ENCODE peak calls at places on chromosomes 16 and 17, in seven cellular contexts. K is IMR-90, L is HCT116, Z is H1, P is PC-9, R is MM.1S, X is fibroblast of lung. D is an unnamed sample. For H3K27me3, the result is how much of the 10 kb centered on the place peaks cover.

GRCh38 chr16:86680661-86681439 is 102.5 kb downstream of the FOXL1 start:
- DNase-seq in K (no peak), L (no peak), Z (no peak), P (no peak), R (no peak), X (no peak), D (no peak)

GRCh38 chr16:7086842-7087616 is 245.6 kb upstream of the RBFOX1 start:
- DNase-seq in K (no peak), L (no peak), Z (peak), P (no peak), R (no peak), X (no peak), D (no peak)

GRCh38 chr17:50564916-50565315 is 4.4 kb downstream of the CACNA1G start:
- DNase-seq in K (peak), L (no peak), Z (no peak), P (no peak), R (no peak), X (peak), D (no peak)

GRCh38 chr17:60415146-60415545 is 7.1 kb upstream of the CHCT1 start:
- DNase-seq in K (no peak), L (no peak), Z (no peak), P (no peak), R (no peak), X (no peak), D (no peak)

GRCh38 chr17:28347261-28347891 is 10.0 kb downstream of the POLDIP2 start:
- DNase-seq in K (peak), L (no peak), Z (no peak), P (peak), R (no peak), X (peak), D (peak)

GRCh38 chr16:66521951-66522771 is 27.8 kb downstream of the TK2 start:
- DNase-seq in K (peak), L (peak), Z (no peak), P (peak), R (peak), X (peak), D (peak)

GRCh38 chr16:52621651-52622050 is 74.7 kb upstream of the TOX3 start:
- DNase-seq in K (no peak), L (no peak), Z (no peak), P (no peak), R (no peak), X (no peak), D (no peak)

GRCh38 chr17:3514873-3515272 is 39.1 kb downstream of the ASPA start:
- DNase-seq in K (no peak), L (no peak), Z (no peak), P (no peak), R (no peak), X (no peak), D (no peak)

GRCh38 chr16:81265658-81266451 is 27.4 kb downstream of the BCO1 start:
- DNase-seq in K (peak), L (no peak), Z (no peak), P (no peak), R (no peak), X (peak), D (no peak)

GRCh38 chr17:39365252-39365651 is 36.2 kb downstream of the FBXL20 start:
- DNase-seq in K (peak), L (no peak), Z (no peak), P (no peak), R (no peak), X (peak), D (no peak)

GRCh38 chr17:54840885-54841614 is 59.6 kb upstream of the TOM1L1 start:
- DNase-seq in K (no peak), L (no peak), Z (no peak), P (no peak), R (no peak), X (no peak), D (no peak)

GRCh38 chr17:79618383-79619067 is 7.7 kb upstream of the RBFOX3 start:
- DNase-seq in K (no peak), L (no peak), Z (peak), P (no peak), R (no peak), X (no peak), D (no peak)

GRCh38 chr17:17737938-17738894 is 57.0 kb downstream of the RAI1 start:
- DNase-seq in K (no peak), L (no peak), Z (peak), P (peak), R (no peak), X (peak), D (no peak)

GRCh38 chr16:53881371-53881770 is 177.4 kb downstream of the FTO start:
- DNase-seq in K (peak), L (peak), Z (no peak), P (peak), R (no peak), X (peak), D (peak)

GRCh38 chr16:79599256-79599836 is 1.2 kb downstream of the MAF start:
- DNase-seq in K (no peak), L (no peak), Z (peak), P (no peak), R (no peak), X (peak), D (no peak)

DNA sequence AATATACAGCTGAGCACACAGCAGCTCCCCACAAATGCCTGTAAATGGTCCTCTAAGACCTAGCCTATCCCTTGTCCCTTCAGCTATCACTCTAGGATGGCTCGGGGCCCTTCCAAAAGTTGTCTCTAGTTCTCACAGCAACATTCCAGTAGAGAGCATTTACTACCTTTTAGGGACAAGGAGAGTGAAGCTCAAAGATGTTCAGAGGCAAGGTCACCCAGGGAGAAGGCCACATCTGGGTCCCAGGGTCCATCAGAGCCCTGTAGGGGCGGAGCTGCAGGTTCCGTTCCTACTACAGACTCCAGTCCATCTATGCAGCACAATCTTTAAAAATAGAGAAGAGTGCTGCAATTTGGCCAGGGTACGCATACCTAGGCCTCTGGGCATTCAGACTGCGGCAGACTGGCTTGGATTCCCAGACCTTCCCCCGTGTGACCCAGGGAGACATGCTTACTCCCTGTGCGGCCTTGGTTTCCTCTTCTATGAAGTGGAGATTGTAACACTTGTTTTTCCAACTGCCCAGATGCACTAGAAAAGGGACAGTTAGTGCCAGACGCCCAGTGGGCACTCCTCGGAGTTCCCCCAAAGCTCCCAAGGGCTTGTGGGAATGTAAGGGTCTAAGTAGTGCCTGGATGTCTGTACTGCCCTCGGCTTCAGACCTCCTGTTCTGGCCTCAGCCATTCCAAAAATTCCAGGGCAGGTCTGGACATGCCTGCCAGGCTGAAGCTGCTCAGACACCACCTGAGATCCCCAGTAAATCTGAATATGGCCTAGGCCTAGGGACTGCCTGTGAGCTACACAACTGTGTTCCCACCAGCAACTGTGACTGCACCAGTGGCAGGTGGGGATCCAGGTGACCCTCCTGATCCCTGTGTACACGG is 2.5 kb downstream of the SLC12A4 start:
- DNase-seq in K (no peak), L (no peak), Z (no peak), P (no peak), R (no peak), X (no peak), D (peak)
- H3K4me3 ChIP-seq in K (peak), L (peak), Z (no peak), P (no peak), R (no peak), X (peak), D (peak)

DNA sequence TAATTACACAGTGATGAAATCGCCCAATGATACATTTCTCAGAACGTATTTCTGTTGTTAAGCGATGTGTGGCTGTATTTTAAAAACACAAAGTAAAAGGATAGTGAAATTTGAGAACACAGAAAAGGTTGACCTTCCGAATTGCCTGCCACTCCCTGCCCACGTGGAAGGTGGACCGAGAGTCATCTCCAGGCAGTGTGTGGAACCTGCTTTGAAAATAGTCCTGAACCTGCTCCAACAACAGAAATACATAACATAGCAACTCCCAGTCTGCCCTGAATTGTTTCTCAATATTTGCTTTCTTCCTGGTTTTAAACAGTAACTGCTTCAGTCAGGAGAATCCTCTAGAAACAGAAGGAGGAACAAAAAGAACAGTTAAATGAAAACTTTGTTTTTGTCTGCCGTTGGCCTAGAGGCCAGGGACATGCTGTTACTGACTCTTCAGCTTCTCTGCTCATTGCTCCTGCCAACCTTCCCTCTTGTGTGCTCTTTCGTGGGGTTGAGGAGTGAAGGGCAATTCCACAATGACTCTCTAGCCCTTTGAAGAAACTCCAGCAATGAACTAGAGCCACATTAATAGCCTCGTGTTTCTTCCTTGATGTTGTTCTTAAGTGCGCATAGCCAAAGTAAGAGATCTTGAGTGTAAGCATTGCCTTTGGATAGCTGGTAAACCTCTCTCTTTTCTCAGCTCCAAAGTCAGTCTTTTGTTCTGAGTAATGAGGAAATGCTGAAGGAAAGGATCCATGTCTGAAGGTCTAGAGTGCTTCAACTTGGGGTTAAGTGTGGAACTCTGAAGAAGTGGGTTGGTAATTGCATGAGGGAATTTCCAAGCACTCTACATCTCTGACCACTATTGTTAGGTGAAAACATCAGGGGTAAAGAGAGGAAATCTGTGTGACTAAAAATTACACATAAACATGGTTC is 452.5 kb upstream of the CCL2 start:
- DNase-seq in K (no peak), L (no peak), Z (no peak), P (no peak), R (no peak), X (no peak), D (no peak)
- H3K27me3 ChIP-seq in K (under half), L (under half), Z (under half), P (under half), R (under half), X (under half), D (under half)

GRCh38 chr16:4270595-4270994 is 2.2 kb downstream of the TFAP4 start:
- DNase-seq in K (no peak), L (no peak), Z (no peak), P (no peak), R (no peak), X (no peak), D (no peak)
- H2AFZ ChIP-seq in K (no peak), L (no peak), Z (no peak), P (no peak), R (no peak), X (no peak), D (no peak)

GRCh38 chr16:71387045-71387871 is 28.7 kb downstream of the CALB2 start:
- DNase-seq in K (no peak), L (no peak), Z (no peak), P (no peak), R (peak), X (no peak), D (no peak)
- H3K4me3 ChIP-seq in K (no peak), L (no peak), Z (peak), P (no peak), R (no peak), X (no peak), D (no peak)

GRCh38 chr16:78303946-78304345 is 204.5 kb downstream of the WWOX start:
- DNase-seq in K (no peak), L (no peak), Z (no peak), P (no peak), R (no peak), X (peak), D (no peak)
- H3K27me3 ChIP-seq in K (under half), L (under half), Z (under half), P (under half), R (under half), X (under half), D (under half)

DNA sequence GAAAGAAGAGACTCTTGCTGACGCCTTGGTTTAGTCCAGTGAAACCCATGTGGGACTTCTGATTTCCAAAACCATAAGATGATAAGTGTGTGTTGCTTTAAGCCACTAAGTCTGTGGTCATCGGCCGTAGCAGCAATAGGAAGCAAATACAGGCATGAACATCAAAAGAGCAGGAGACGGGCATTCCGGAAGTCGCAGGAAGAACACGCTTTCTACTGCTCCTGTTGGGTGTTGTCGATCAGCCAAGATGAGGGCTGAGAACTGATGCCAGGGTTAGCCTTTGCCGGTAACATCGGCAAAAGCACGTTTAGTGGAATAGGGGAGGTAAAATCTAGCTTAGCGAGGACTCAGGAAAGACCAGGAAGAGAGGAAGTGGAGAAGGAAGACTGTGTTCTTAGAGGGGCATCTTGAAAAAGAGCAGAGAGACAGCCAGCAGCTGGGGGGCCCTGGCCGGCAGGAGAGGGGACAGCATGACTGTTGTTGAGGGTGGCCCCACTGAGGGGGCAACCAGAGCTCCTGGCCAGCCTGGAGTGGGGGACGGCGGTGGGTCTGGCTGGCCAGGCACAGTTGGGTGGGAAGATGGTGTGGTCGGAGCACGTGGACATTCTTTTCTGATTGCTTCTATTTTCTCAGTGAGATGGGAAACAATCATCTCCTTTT is 109.7 kb downstream of the METRNL start:
- DNase-seq in K (no peak), L (no peak), Z (peak), P (no peak), R (no peak), X (no peak), D (no peak)
- H2AFZ ChIP-seq in K (peak), L (no peak), Z (no peak), P (no peak), R (no peak), X (no peak), D (no peak)

DNA sequence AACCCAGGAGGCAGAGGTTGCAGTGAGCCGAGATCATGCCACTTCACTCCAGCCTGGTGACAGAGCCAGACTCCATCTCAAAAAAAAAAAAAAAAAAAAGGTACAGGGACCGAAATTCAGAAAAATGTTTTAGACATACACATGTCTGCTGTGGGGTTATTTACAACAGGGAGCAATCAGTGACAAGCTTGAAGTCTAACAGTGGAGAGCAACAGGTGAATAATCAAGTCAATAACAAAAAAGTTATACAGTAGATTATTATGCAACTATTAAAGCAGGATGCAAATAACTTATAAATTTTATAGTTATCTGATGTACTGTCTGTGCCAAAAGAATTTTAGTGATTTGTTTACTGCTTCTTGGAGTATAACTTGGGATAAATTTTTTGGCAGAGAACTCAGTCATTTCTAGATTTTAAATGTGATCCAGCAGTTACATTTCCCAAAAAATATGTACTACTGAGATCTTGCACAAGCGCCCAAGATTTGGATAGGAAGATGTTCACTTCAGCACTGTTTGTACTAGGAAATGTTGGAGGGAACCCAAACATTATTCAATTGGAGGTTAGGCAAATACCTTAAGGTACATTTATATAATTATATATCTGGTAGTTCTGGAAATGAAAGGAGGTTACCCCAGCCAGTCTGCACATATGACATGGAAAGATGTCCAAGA is 34.1 kb downstream of the EEF2K start:
- DNase-seq in K (peak), L (no peak), Z (no peak), P (no peak), R (no peak), X (peak), D (no peak)
- H3K4me3 ChIP-seq in K (no peak), L (no peak), Z (no peak), P (no peak), R (no peak), X (no peak), D (no peak)

DNA sequence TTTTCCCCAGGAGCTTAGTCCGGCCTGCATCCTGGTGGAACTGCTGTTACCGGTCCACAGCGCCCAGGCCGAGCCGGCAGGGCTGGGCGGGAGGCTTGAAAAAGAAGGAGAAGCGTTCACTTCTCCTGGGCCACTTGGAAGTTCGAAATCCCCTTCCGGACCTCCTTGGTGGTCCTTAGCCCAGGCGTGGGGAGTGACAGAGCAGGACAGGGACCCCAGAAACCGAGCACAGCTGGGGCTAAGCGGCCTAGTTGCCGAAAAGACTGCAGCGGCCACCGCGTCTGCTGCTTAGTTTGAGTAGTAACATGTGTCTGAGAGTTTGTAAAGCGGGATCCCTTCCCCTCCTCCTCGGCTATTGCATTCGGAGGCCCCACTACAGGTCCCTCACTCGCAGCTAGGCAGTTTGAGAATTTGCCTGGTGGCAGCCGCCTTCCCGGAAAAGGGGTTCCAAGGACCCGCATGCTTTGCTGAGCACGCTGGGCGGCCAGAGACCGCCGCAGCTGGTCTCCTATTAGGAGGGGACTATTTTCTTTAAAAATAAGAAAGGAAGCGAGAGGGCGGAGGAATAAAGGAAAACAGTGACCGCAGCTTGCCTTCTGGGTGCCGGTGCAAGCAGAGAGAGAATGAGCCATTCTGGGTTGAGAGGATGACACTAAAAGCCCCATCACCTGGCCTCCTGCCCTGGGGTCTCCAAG is 980 bp upstream of the HOXB5 start:
- DNase-seq in K (peak), L (no peak), Z (no peak), P (no peak), R (no peak), X (peak), D (no peak)
- H3K27me3 ChIP-seq in K (under half), L (under half), Z (half or more), P (under half), R (half or more), X (under half), D (half or more)

GRCh38 chr16:29876578-29877249 is 13.7 kb upstream of the CDIPT start:
- DNase-seq in K (no peak), L (no peak), Z (peak), P (no peak), R (no peak), X (no peak), D (no peak)
- H2AFZ ChIP-seq in K (peak), L (no peak), Z (no peak), P (no peak), R (no peak), X (no peak), D (no peak)

DNA sequence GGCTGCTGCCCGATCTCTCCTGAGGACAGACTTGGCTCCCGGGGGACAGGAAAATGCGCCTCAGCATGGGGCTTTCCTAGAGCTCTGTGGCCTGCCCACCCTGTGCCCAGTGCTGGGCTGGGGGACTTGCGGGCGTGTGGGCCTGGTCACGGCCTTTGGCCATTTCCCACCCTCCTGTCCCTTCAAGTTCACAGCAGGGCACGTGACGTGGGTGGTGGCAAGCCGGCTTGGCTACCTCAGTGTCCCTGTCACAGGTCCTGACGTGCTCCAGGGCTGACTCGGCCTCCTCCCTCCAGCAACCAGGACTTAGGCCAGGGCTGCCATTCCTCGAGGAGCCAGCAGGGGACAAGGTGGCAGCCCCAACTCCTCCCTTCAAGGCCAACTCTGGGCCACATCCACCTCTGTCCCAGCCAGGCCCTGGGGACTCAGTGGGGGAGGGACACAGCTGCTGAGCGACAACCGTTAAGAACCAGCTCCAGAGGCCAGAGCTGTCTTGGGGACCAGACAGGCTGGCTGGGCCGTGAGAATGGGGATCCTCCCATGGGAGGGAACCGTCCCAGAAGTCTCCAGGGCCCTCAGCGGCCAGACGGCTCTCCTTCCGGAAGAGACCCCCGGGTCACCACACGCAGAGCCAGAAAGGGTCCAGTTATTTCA is 981 bp upstream of the UNC13D start:
- DNase-seq in K (peak), L (peak), Z (peak), P (peak), R (peak), X (peak), D (no peak)
- H3K4me3 ChIP-seq in K (no peak), L (peak), Z (no peak), P (peak), R (no peak), X (no peak), D (peak)